ENCODE peak calls at places on chromosome 19, in nine cellular contexts. One of them, this sample, is unnamed.

GRCh38 chr19:18097993-18098890 is 664 bp downstream of the MAST3 start:
- DNase-seq in nucleus accumbens: no peak
- DNase-seq in iPS-NIHi11: no peak
- DNase-seq in ecto neural progenitor cell: no peak
- DNase-seq in stimulated activated CD4-positive, alpha-beta T cell treated with anti-CD3 and anti-CD28 coated beads, Interleukin-4, amount 100 ng/mL, for 24 hours: no peak
- DNase-seq in non-pigmented ciliary epithelial cell: no peak
- DNase-seq in HS-5: no peak
- DNase-seq in activated naive CD8-positive, alpha-beta T cell treated with anti-CD3 and anti-CD28 coated beads for 36 hours: no peak
- DNase-seq in BE2C: no peak
- DNase-seq in this sample: no peak

GRCh38 chr19:4889034-4889825 is 13.5 kb downstream of the ARRDC5 start:
- DNase-seq in nucleus accumbens: no peak
- DNase-seq in iPS-NIHi11: peak; percentile 3
- DNase-seq in ecto neural progenitor cell: no peak
- DNase-seq in stimulated activated CD4-positive, alpha-beta T cell treated with anti-CD3 and anti-CD28 coated beads, Interleukin-4, amount 100 ng/mL, for 24 hours: no peak
- DNase-seq in non-pigmented ciliary epithelial cell: no peak
- DNase-seq in HS-5: peak; percentile 82
- DNase-seq in activated naive CD8-positive, alpha-beta T cell treated with anti-CD3 and anti-CD28 coated beads for 36 hours: no peak
- DNase-seq in BE2C: no peak
- DNase-seq in this sample: no peak

GRCh38 chr19:4909172-4909896 is at the start of gene UHRF1:
- DNase-seq in nucleus accumbens: no peak
- DNase-seq in iPS-NIHi11: peak; percentile 82
- DNase-seq in ecto neural progenitor cell: peak; percentile 80
- DNase-seq in stimulated activated CD4-positive, alpha-beta T cell treated with anti-CD3 and anti-CD28 coated beads, Interleukin-4, amount 100 ng/mL, for 24 hours: peak; percentile 70
- DNase-seq in non-pigmented ciliary epithelial cell: no peak
- DNase-seq in HS-5: peak; percentile 32
- DNase-seq in activated naive CD8-positive, alpha-beta T cell treated with anti-CD3 and anti-CD28 coated beads for 36 hours: peak; percentile 87
- DNase-seq in BE2C: peak; percentile 84
- DNase-seq in this sample: no peak

GRCh38 chr19:12052571-12053169 is at the start of gene ZNF878:
- DNase-seq in nucleus accumbens: peak; percentile 52
- DNase-seq in iPS-NIHi11: peak; percentile 91
- DNase-seq in ecto neural progenitor cell: peak; percentile 95
- DNase-seq in stimulated activated CD4-positive, alpha-beta T cell treated with anti-CD3 and anti-CD28 coated beads, Interleukin-4, amount 100 ng/mL, for 24 hours: peak; percentile 67
- DNase-seq in non-pigmented ciliary epithelial cell: peak; percentile 36
- DNase-seq in HS-5: peak; percentile 75
- DNase-seq in activated naive CD8-positive, alpha-beta T cell treated with anti-CD3 and anti-CD28 coated beads for 36 hours: peak; percentile 79
- DNase-seq in BE2C: peak; percentile 97
- DNase-seq in this sample: peak; percentile 95

GRCh38 chr19:2887391-2887914 is 13.3 kb upstream of the ZNF57 start:
- DNase-seq in nucleus accumbens: peak; percentile 9
- DNase-seq in iPS-NIHi11: peak; percentile 66
- DNase-seq in ecto neural progenitor cell: no peak
- DNase-seq in stimulated activated CD4-positive, alpha-beta T cell treated with anti-CD3 and anti-CD28 coated beads, Interleukin-4, amount 100 ng/mL, for 24 hours: no peak
- DNase-seq in non-pigmented ciliary epithelial cell: peak; percentile 31
- DNase-seq in HS-5: peak; percentile 56
- DNase-seq in activated naive CD8-positive, alpha-beta T cell treated with anti-CD3 and anti-CD28 coated beads for 36 hours: no peak
- DNase-seq in BE2C: peak; percentile 36
- DNase-seq in this sample: no peak

GRCh38 chr19:11091343-11092153 is 2.3 kb downstream of the LDLR start:
- DNase-seq in nucleus accumbens: peak; percentile 14
- DNase-seq in iPS-NIHi11: no peak
- DNase-seq in ecto neural progenitor cell: no peak
- DNase-seq in stimulated activated CD4-positive, alpha-beta T cell treated with anti-CD3 and anti-CD28 coated beads, Interleukin-4, amount 100 ng/mL, for 24 hours: peak; percentile 65
- DNase-seq in non-pigmented ciliary epithelial cell: peak; percentile 84
- DNase-seq in HS-5: peak; percentile 98
- DNase-seq in activated naive CD8-positive, alpha-beta T cell treated with anti-CD3 and anti-CD28 coated beads for 36 hours: peak; percentile 30
- DNase-seq in BE2C: no peak
- DNase-seq in this sample: peak; percentile 53

GRCh38 chr19:49570138-49570856 is 10.1 kb downstream of the NOSIP start:
- DNase-seq in nucleus accumbens: no peak
- DNase-seq in iPS-NIHi11: peak; percentile 91
- DNase-seq in ecto neural progenitor cell: peak; percentile 61
- DNase-seq in stimulated activated CD4-positive, alpha-beta T cell treated with anti-CD3 and anti-CD28 coated beads, Interleukin-4, amount 100 ng/mL, for 24 hours: peak; percentile 78
- DNase-seq in non-pigmented ciliary epithelial cell: peak; percentile 46
- DNase-seq in HS-5: peak; percentile 58
- DNase-seq in activated naive CD8-positive, alpha-beta T cell treated with anti-CD3 and anti-CD28 coated beads for 36 hours: peak; percentile 62
- DNase-seq in BE2C: peak; percentile 75
- DNase-seq in this sample: no peak

GRCh38 chr19:10593820-10594637 is 6.9 kb upstream of the AP1M2 start:
- DNase-seq in nucleus accumbens: peak; percentile 18
- DNase-seq in iPS-NIHi11: no peak
- DNase-seq in ecto neural progenitor cell: no peak
- DNase-seq in stimulated activated CD4-positive, alpha-beta T cell treated with anti-CD3 and anti-CD28 coated beads, Interleukin-4, amount 100 ng/mL, for 24 hours: no peak
- DNase-seq in non-pigmented ciliary epithelial cell: no peak
- DNase-seq in HS-5: no peak
- DNase-seq in activated naive CD8-positive, alpha-beta T cell treated with anti-CD3 and anti-CD28 coated beads for 36 hours: no peak
- DNase-seq in BE2C: no peak
- DNase-seq in this sample: no peak

GRCh38 chr19:6362024-6362344 is 653 bp downstream of the CLPP start:
- DNase-seq in nucleus accumbens: no peak
- DNase-seq in iPS-NIHi11: no peak
- DNase-seq in ecto neural progenitor cell: no peak
- DNase-seq in stimulated activated CD4-positive, alpha-beta T cell treated with anti-CD3 and anti-CD28 coated beads, Interleukin-4, amount 100 ng/mL, for 24 hours: no peak
- DNase-seq in non-pigmented ciliary epithelial cell: no peak
- DNase-seq in HS-5: no peak
- DNase-seq in activated naive CD8-positive, alpha-beta T cell treated with anti-CD3 and anti-CD28 coated beads for 36 hours: no peak
- DNase-seq in BE2C: no peak
- DNase-seq in this sample: no peak

GRCh38 chr19:18349524-18350128 is 9.2 kb downstream of the PGPEP1 start:
- DNase-seq in nucleus accumbens: no peak
- DNase-seq in iPS-NIHi11: peak; percentile 72
- DNase-seq in ecto neural progenitor cell: no peak
- DNase-seq in stimulated activated CD4-positive, alpha-beta T cell treated with anti-CD3 and anti-CD28 coated beads, Interleukin-4, amount 100 ng/mL, for 24 hours: peak; percentile 27
- DNase-seq in non-pigmented ciliary epithelial cell: no peak
- DNase-seq in HS-5: no peak
- DNase-seq in activated naive CD8-positive, alpha-beta T cell treated with anti-CD3 and anti-CD28 coated beads for 36 hours: peak; percentile 47
- DNase-seq in BE2C: peak; percentile 72
- DNase-seq in this sample: peak; percentile 45

GRCh38 chr19:4233282-4233853 is 4.0 kb downstream of the EBI3 start:
- DNase-seq in nucleus accumbens: no peak
- DNase-seq in iPS-NIHi11: peak; percentile 77
- DNase-seq in ecto neural progenitor cell: peak; percentile 74
- DNase-seq in stimulated activated CD4-positive, alpha-beta T cell treated with anti-CD3 and anti-CD28 coated beads, Interleukin-4, amount 100 ng/mL, for 24 hours: peak; percentile 74
- DNase-seq in non-pigmented ciliary epithelial cell: no peak
- DNase-seq in HS-5: no peak
- DNase-seq in activated naive CD8-positive, alpha-beta T cell treated with anti-CD3 and anti-CD28 coated beads for 36 hours: peak; percentile 80
- DNase-seq in BE2C: peak; percentile 71
- DNase-seq in this sample: peak; percentile 55

This sample was measured in heart left ventricle.